ENCODE peak calls at places on chromosomes 1 and 21, in ten cellular contexts. One of them, this sample, is unnamed.
A peak's percentile ranks its signal among the peaks of the same experiment; 100 is the strongest.

GRCh38 chr1:1083181-1084027 is 9.3 kb upstream of the RNF223 start:
- DNase-seq in mucosa of descending colon: peak; percentile 44
- DNase-seq in ELR: no peak
- DNase-seq in Caki2: no peak
- DNase-seq in glutamatergic neuron: no peak
- DNase-seq in stimulated activated CD8-positive, alpha-beta memory T cell treated with anti-CD3 and anti-CD28 coated beads, Interleukin-4, amount 100 ng/mL, for 24 hours: no peak
- DNase-seq in NCI-H510A treated with DMSO at 0.1 percent for 48 hours: no peak
- DNase-seq in adrenal gland: no peak
- DNase-seq in substantia nigra: no peak
- DNase-seq in KBM-7: no peak
- DNase-seq in this sample: no peak

GRCh38 chr1:168466703-168467081 is 77.1 kb downstream of the XCL2 start:
- DNase-seq in mucosa of descending colon: no peak
- DNase-seq in ELR: no peak
- DNase-seq in Caki2: no peak
- DNase-seq in glutamatergic neuron: no peak
- DNase-seq in stimulated activated CD8-positive, alpha-beta memory T cell treated with anti-CD3 and anti-CD28 coated beads, Interleukin-4, amount 100 ng/mL, for 24 hours: no peak
- DNase-seq in NCI-H510A treated with DMSO at 0.1 percent for 48 hours: no peak
- DNase-seq in adrenal gland: no peak
- DNase-seq in substantia nigra: no peak
- DNase-seq in KBM-7: no peak
- DNase-seq in this sample: no peak

GRCh38 chr1:24150228-24151174 is 7.6 kb upstream of the IL22RA1 start:
- DNase-seq in mucosa of descending colon: peak; percentile 94
- DNase-seq in ELR: peak; percentile 79
- DNase-seq in Caki2: peak; percentile 86
- DNase-seq in glutamatergic neuron: peak; percentile 95
- DNase-seq in stimulated activated CD8-positive, alpha-beta memory T cell treated with anti-CD3 and anti-CD28 coated beads, Interleukin-4, amount 100 ng/mL, for 24 hours: peak; percentile 82
- DNase-seq in NCI-H510A treated with DMSO at 0.1 percent for 48 hours: peak; percentile 93
- DNase-seq in adrenal gland: peak; percentile 88
- DNase-seq in substantia nigra: peak; percentile 64
- DNase-seq in KBM-7: peak; percentile 81
- DNase-seq in this sample: peak; percentile 90

GRCh38 chr1:153888518-153888917 is 34.3 kb downstream of the GATAD2B start:
- DNase-seq in mucosa of descending colon: no peak
- DNase-seq in ELR: no peak
- DNase-seq in Caki2: no peak
- DNase-seq in glutamatergic neuron: no peak
- DNase-seq in stimulated activated CD8-positive, alpha-beta memory T cell treated with anti-CD3 and anti-CD28 coated beads, Interleukin-4, amount 100 ng/mL, for 24 hours: no peak
- DNase-seq in NCI-H510A treated with DMSO at 0.1 percent for 48 hours: no peak
- DNase-seq in adrenal gland: no peak
- DNase-seq in substantia nigra: no peak
- DNase-seq in KBM-7: no peak
- DNase-seq in this sample: no peak

GRCh38 chr1:4021153-4021894 is 121.3 kb upstream of the C1orf174 start:
- DNase-seq in mucosa of descending colon: no peak
- DNase-seq in ELR: no peak
- DNase-seq in Caki2: no peak
- DNase-seq in glutamatergic neuron: no peak
- DNase-seq in stimulated activated CD8-positive, alpha-beta memory T cell treated with anti-CD3 and anti-CD28 coated beads, Interleukin-4, amount 100 ng/mL, for 24 hours: no peak
- DNase-seq in NCI-H510A treated with DMSO at 0.1 percent for 48 hours: no peak
- DNase-seq in adrenal gland: no peak
- DNase-seq in substantia nigra: no peak
- DNase-seq in KBM-7: no peak
- DNase-seq in this sample: no peak

GRCh38 chr1:12578860-12579422 is 39.1 kb downstream of the DHRS3 start:
- DNase-seq in mucosa of descending colon: no peak
- DNase-seq in ELR: no peak
- DNase-seq in Caki2: no peak
- DNase-seq in glutamatergic neuron: no peak
- DNase-seq in stimulated activated CD8-positive, alpha-beta memory T cell treated with anti-CD3 and anti-CD28 coated beads, Interleukin-4, amount 100 ng/mL, for 24 hours: no peak
- DNase-seq in NCI-H510A treated with DMSO at 0.1 percent for 48 hours: no peak
- DNase-seq in adrenal gland: no peak
- DNase-seq in substantia nigra: no peak
- DNase-seq in KBM-7: no peak
- DNase-seq in this sample: no peak

GRCh38 chr1:150976401-150976821 is 1.8 kb upstream of the CERS2 start:
- DNase-seq in mucosa of descending colon: no peak
- DNase-seq in ELR: no peak
- DNase-seq in Caki2: no peak
- DNase-seq in glutamatergic neuron: no peak
- DNase-seq in stimulated activated CD8-positive, alpha-beta memory T cell treated with anti-CD3 and anti-CD28 coated beads, Interleukin-4, amount 100 ng/mL, for 24 hours: no peak
- DNase-seq in NCI-H510A treated with DMSO at 0.1 percent for 48 hours: no peak
- DNase-seq in adrenal gland: no peak
- DNase-seq in substantia nigra: no peak
- DNase-seq in KBM-7: no peak
- DNase-seq in this sample: no peak

GRCh38 chr1:218481116-218481775 is 136.1 kb downstream of the TGFB2 start:
- DNase-seq in mucosa of descending colon: no peak
- DNase-seq in ELR: peak; percentile 56
- DNase-seq in Caki2: peak; percentile 62
- DNase-seq in glutamatergic neuron: no peak
- DNase-seq in stimulated activated CD8-positive, alpha-beta memory T cell treated with anti-CD3 and anti-CD28 coated beads, Interleukin-4, amount 100 ng/mL, for 24 hours: no peak
- DNase-seq in NCI-H510A treated with DMSO at 0.1 percent for 48 hours: no peak
- DNase-seq in adrenal gland: no peak
- DNase-seq in substantia nigra: no peak
- DNase-seq in KBM-7: no peak
- DNase-seq in this sample: no peak

GRCh38 chr21:22200378-22201092 is 1202.3 kb downstream of the NCAM2 start:
- DNase-seq in mucosa of descending colon: no peak
- DNase-seq in ELR: no peak
- DNase-seq in Caki2: no peak
- DNase-seq in glutamatergic neuron: no peak
- DNase-seq in stimulated activated CD8-positive, alpha-beta memory T cell treated with anti-CD3 and anti-CD28 coated beads, Interleukin-4, amount 100 ng/mL, for 24 hours: no peak
- DNase-seq in NCI-H510A treated with DMSO at 0.1 percent for 48 hours: no peak
- DNase-seq in adrenal gland: no peak
- DNase-seq in substantia nigra: no peak
- DNase-seq in KBM-7: no peak
- DNase-seq in this sample: no peak

GRCh38 chr1:62271932-62272728 is 47.1 kb downstream of the KANK4 start:
- DNase-seq in mucosa of descending colon: no peak
- DNase-seq in ELR: no peak
- DNase-seq in Caki2: no peak
- DNase-seq in glutamatergic neuron: no peak
- DNase-seq in stimulated activated CD8-positive, alpha-beta memory T cell treated with anti-CD3 and anti-CD28 coated beads, Interleukin-4, amount 100 ng/mL, for 24 hours: peak; percentile 12
- DNase-seq in NCI-H510A treated with DMSO at 0.1 percent for 48 hours: peak; percentile 71
- DNase-seq in adrenal gland: peak; percentile 16
- DNase-seq in substantia nigra: no peak
- DNase-seq in KBM-7: peak; percentile 90
- DNase-seq in this sample: no peak

GRCh38 chr1:53891678-53892077 is 2.1 kb upstream of the YIPF1 start:
- DNase-seq in mucosa of descending colon: no peak
- DNase-seq in ELR: peak; percentile 13
- DNase-seq in Caki2: no peak
- DNase-seq in glutamatergic neuron: no peak
- DNase-seq in stimulated activated CD8-positive, alpha-beta memory T cell treated with anti-CD3 and anti-CD28 coated beads, Interleukin-4, amount 100 ng/mL, for 24 hours: no peak
- DNase-seq in NCI-H510A treated with DMSO at 0.1 percent for 48 hours: no peak
- DNase-seq in adrenal gland: no peak
- DNase-seq in substantia nigra: no peak
- DNase-seq in KBM-7: no peak
- DNase-seq in this sample: no peak